ENCODE peak calls at places on chromosomes 11 and 22, in six cellular contexts. T is HFFc6, M is left ventricle myocardium inferior, W is brain microvascular endothelial cell, K is AG04449, P is GM20000. D is an unnamed sample.

GRCh38 chr11:15690326-15690725 is 575.6 kb downstream of the INSC start:
- DNase-seq in T (no peak), M (no peak), W (no peak), K (no peak), P (no peak), D (no peak)

GRCh38 chr11:68841718-68842426 is at the start of gene CPT1A:
- DNase-seq in T (peak), M (peak), W (no peak), K (no peak), P (peak), D (peak)

GRCh38 chr11:1652778-1653540 is 23.4 kb downstream of the KRTAP5-5 start:
- DNase-seq in T (peak), M (peak), W (peak), K (no peak), P (peak), D (peak)

GRCh38 chr22:50683086-50683993 is 10.7 kb downstream of the SHANK3 start:
- DNase-seq in T (no peak), M (no peak), W (no peak), K (no peak), P (peak), D (no peak)

GRCh38 chr22:40525250-40525884 is 111.2 kb downstream of the MRTFA start:
- DNase-seq in T (no peak), M (peak), W (peak), K (no peak), P (no peak), D (no peak)

GRCh38 chr11:79441159-79441875 is 487 bp upstream of the TENM4 start:
- DNase-seq in T (peak), M (no peak), W (no peak), K (no peak), P (no peak), D (no peak)

GRCh38 chr22:18042685-18043084 is 18.3 kb upstream of the MICAL3 start:
- DNase-seq in T (peak), M (no peak), W (no peak), K (no peak), P (no peak), D (no peak)

GRCh38 chr11:67302571-67303131 is 679 bp upstream of the SSH3 start:
- DNase-seq in T (no peak), M (no peak), W (peak), K (no peak), P (no peak), D (no peak)

GRCh38 chr11:84558085-84558905 is 1068.8 kb downstream of the DLG2 start:
- DNase-seq in T (peak), M (no peak), W (peak), K (peak), P (peak), D (peak)

GRCh38 chr22:36245805-36246356 is 6.6 kb upstream of the APOL2 start:
- DNase-seq in T (no peak), M (no peak), W (no peak), K (no peak), P (no peak), D (no peak)

GRCh38 chr22:42347281-42347824 is 76.9 kb upstream of the TCF20 start:
- DNase-seq in T (no peak), M (no peak), W (no peak), K (no peak), P (no peak), D (no peak)

GRCh38 chr11:10638285-10638684 is 55.3 kb downstream of the IRAG1 start:
- DNase-seq in T (no peak), M (no peak), W (no peak), K (no peak), P (no peak), D (no peak)

GRCh38 chr11:2102883-2103213 is 36.3 kb downstream of the IGF2 start:
- DNase-seq in T (no peak), M (no peak), W (no peak), K (no peak), P (no peak), D (no peak)

GRCh38 chr11:1749787-1750351 is 526 bp downstream of the IFITM10 start:
- DNase-seq in T (peak), M (no peak), W (peak), K (peak), P (peak), D (no peak)

GRCh38 chr11:27241316-27242122 is 121.5 kb downstream of the CCDC34 start:
- DNase-seq in T (peak), M (no peak), W (peak), K (peak), P (no peak), D (no peak)

GRCh38 chr11:110311783-110312578 is 15.6 kb upstream of the RDX start:
- DNase-seq in T (peak), M (no peak), W (peak), K (no peak), P (no peak), D (no peak)

GRCh38 chr11:48034926-48035876 is 54.8 kb downstream of the PTPRJ start:
- DNase-seq in T (no peak), M (peak), W (no peak), K (no peak), P (no peak), D (no peak)

GRCh38 chr11:12353534-12353933 is 23.8 kb upstream of the PARVA start:
- DNase-seq in T (no peak), M (no peak), W (no peak), K (no peak), P (no peak), D (no peak)

GRCh38 chr11:130426223-130427048 is 2.0 kb downstream of the ADAMTS8 start:
- DNase-seq in T (no peak), M (no peak), W (no peak), K (no peak), P (no peak), D (no peak)

GRCh38 chr11:106305458-106305857 is 228.0 kb downstream of the AASDHPPT start:
- DNase-seq in T (no peak), M (no peak), W (no peak), K (no peak), P (no peak), D (no peak)

GRCh38 chr22:35425971-35426800 is 26.2 kb downstream of the MCM5 start:
- DNase-seq in T (peak), M (no peak), W (no peak), K (no peak), P (no peak), D (no peak)

GRCh38 chr22:40416636-40417035 is 46.2 kb downstream of the SGSM3 start:
- DNase-seq in T (no peak), M (no peak), W (no peak), K (no peak), P (no peak), D (no peak)

GRCh38 chr11:206516-207212 is 535 bp downstream of the BET1L start:
- DNase-seq in T (no peak), M (no peak), W (no peak), K (no peak), P (peak), D (no peak)

GRCh38 chr11:95599959-95600586 is 189.5 kb downstream of the FAM76B start:
- DNase-seq in T (no peak), M (no peak), W (no peak), K (no peak), P (no peak), D (no peak)

GRCh38 chr11:124108158-124108557 is 7.1 kb upstream of the VWA5A start:
- DNase-seq in T (no peak), M (no peak), W (no peak), K (no peak), P (peak), D (peak)

GRCh38 chr11:86106916-86107315 is 38.0 kb upstream of the PICALM start:
- DNase-seq in T (peak), M (no peak), W (no peak), K (no peak), P (no peak), D (no peak)

GRCh38 chr22:17369553-17370035 is 334 bp downstream of the CECR2 start:
- DNase-seq in T (no peak), M (peak), W (no peak), K (no peak), P (peak), D (peak)

GRCh38 chr11:8039530-8040260 is 41.3 kb upstream of the TUB start:
- DNase-seq in T (no peak), M (no peak), W (no peak), K (no peak), P (no peak), D (no peak)

GRCh38 chr22:39486951-39487825 is 14.9 kb upstream of the MIEF1 start:
- DNase-seq in T (no peak), M (no peak), W (no peak), K (no peak), P (no peak), D (no peak)

GRCh38 chr11:132718711-132719641 is 813.3 kb downstream of the OPCML start:
- DNase-seq in T (no peak), M (no peak), W (peak), K (peak), P (no peak), D (no peak)

GRCh38 chr22:20131856-20132685 is 467 bp downstream of the ZDHHC8 start:
- DNase-seq in T (no peak), M (peak), W (no peak), K (no peak), P (no peak), D (no peak)

GRCh38 chr22:49291781-49292180 is 535.9 kb downstream of the BRD1 start:
- DNase-seq in T (no peak), M (no peak), W (no peak), K (no peak), P (no peak), D (no peak)

GRCh38 chr11:34359548-34359891 is 1.7 kb upstream of the ABTB2 start:
- DNase-seq in T (no peak), M (no peak), W (no peak), K (no peak), P (peak), D (no peak)

GRCh38 chr11:114027941-114028340 is 31.6 kb upstream of the ZBTB16 start:
- DNase-seq in T (no peak), M (no peak), W (no peak), K (no peak), P (no peak), D (no peak)
- TF ChIP-seq CTCF in T (peak), M (peak), W (no peak), K (no peak), P (no peak), D (no peak)

DNA sequence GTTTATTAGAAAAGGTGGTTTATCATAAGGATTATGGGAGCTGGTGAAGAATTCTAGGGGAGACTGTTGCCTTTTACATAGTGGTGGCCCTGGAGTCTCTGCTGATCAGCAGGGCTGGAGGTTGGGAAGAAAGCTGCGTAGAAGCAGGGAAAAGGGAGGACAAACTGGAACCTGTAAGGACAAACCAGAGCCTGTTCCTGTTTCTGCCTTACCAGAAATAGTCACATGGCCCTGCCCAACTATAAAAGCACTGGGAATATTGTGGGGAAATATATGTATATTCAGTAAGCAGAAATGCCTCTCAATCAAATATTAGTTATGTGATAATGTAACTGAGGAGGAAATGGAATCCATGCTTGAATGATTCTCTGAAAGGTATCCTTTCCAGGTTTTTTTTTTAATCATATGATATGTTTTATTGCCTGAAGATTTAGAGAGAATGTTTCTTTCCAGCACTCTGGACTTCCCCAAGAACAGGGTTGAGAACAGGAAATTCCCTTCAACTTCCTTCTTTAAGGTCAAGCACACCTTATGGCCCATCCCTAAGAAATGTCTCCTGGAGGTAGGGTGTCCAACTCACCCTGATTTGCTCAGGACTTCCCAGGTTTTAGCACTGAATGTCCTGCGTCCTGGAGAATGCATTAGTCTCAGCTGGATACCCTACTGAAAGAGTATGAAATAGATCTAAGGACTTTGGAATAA is 33.9 kb upstream of the SCUBE2 start:
- DNase-seq in T (no peak), M (no peak), W (no peak), K (no peak), P (no peak), D (no peak)
- TF ChIP-seq CTCF in T (no peak), M (no peak), W (no peak), K (no peak), P (no peak), D (no peak)

GRCh38 chr22:31489632-31490495 is at the start of gene EIF4ENIF1:
- DNase-seq in T (peak), M (peak), W (peak), K (no peak), P (peak), D (peak)
- TF ChIP-seq CTCF in T (no peak), M (no peak), W (no peak), K (no peak), P (no peak), D (no peak)

GRCh38 chr11:21398195-21398594 is 728.8 kb downstream of the NELL1 start:
- DNase-seq in T (no peak), M (no peak), W (no peak), K (no peak), P (no peak), D (no peak)
- TF ChIP-seq CTCF in T (no peak), M (no peak), W (no peak), K (no peak), P (no peak), D (no peak)

GRCh38 chr22:22810018-22810427 is 77.6 kb upstream of the IGLL5 start:
- DNase-seq in T (no peak), M (peak), W (no peak), K (no peak), P (peak), D (peak)
- TF ChIP-seq CTCF in T (no peak), M (peak), W (peak), K (peak), P (peak), D (peak)

DNA sequence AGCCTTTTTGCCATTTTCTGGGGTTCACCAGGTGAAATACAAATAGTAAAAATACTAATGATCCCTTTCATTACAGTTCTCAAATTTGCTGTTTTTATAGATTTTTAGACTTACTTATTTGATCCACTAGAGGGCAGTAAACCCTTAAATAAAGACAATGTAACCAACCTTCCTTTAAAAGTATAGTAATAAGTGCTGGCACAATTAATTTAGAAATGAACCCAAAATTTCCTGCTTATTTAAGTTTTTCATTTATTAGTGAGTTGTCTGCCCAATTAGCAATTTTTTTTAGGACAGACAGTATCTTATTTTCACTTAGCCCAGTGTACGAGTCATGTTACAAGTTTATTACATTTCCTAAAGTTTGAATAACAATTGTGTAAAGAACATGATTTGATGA is 4.7 kb downstream of the DDIAS start:
- DNase-seq in T (peak), M (no peak), W (no peak), K (no peak), P (no peak), D (no peak)
- TF ChIP-seq CTCF in T (peak), M (peak), W (peak), K (no peak), P (no peak), D (peak)

GRCh38 chr11:61293869-61294716 is 1.0 kb downstream of the VWCE start:
- DNase-seq in T (peak), M (peak), W (peak), K (no peak), P (peak), D (peak)
- TF ChIP-seq CTCF in T (peak), M (no peak), W (peak), K (peak), P (no peak), D (no peak)

D was measured in GM10248.